ENCODE peak calls at places on chromosomes 13 and 19, in four cellular contexts. One of them, this sample, is unnamed.

GRCh38 chr13:105047676-105048295 is 1487.7 kb downstream of the EFNB2 start:
- DNase-seq in mucosa of descending colon: no peak
- DNase-seq in endothelial cell of umbilical vein: no peak
- DNase-seq in esophagus squamous epithelium: no peak
- DNase-seq in this sample: no peak

GRCh38 chr13:51803422-51804294 is at the start of gene DHRS12:
- DNase-seq in mucosa of descending colon: peak; percentile 95
- DNase-seq in endothelial cell of umbilical vein: peak; percentile 75
- DNase-seq in esophagus squamous epithelium: peak; percentile 61
- DNase-seq in this sample: peak; percentile 95

GRCh38 chr19:19026299-19026971 is 6.9 kb downstream of the SUGP2 start:
- DNase-seq in mucosa of descending colon: no peak
- DNase-seq in endothelial cell of umbilical vein: no peak
- DNase-seq in esophagus squamous epithelium: no peak
- DNase-seq in this sample: no peak

GRCh38 chr13:25032160-25032559 is 63.8 kb upstream of the PABPC3 start:
- DNase-seq in mucosa of descending colon: no peak
- DNase-seq in endothelial cell of umbilical vein: no peak
- DNase-seq in esophagus squamous epithelium: no peak
- DNase-seq in this sample: no peak

GRCh38 chr19:49151339-49152217 is 3.6 kb downstream of the HRC start:
- DNase-seq in mucosa of descending colon: peak; percentile 96
- DNase-seq in endothelial cell of umbilical vein: peak; percentile 29
- DNase-seq in esophagus squamous epithelium: no peak
- DNase-seq in this sample: peak; percentile 98

GRCh38 chr13:34257980-34258379 is 440.0 kb downstream of the RFC3 start:
- DNase-seq in mucosa of descending colon: no peak
- DNase-seq in endothelial cell of umbilical vein: no peak
- DNase-seq in esophagus squamous epithelium: no peak
- DNase-seq in this sample: no peak

GRCh38 chr13:25394661-25395060 is 22.9 kb downstream of the ATP8A2 start:
- DNase-seq in mucosa of descending colon: no peak
- DNase-seq in endothelial cell of umbilical vein: no peak
- DNase-seq in esophagus squamous epithelium: no peak
- DNase-seq in this sample: no peak

GRCh38 chr19:12984683-12985048 is 10.6 kb upstream of the NFIX start:
- DNase-seq in mucosa of descending colon: no peak
- DNase-seq in endothelial cell of umbilical vein: no peak
- DNase-seq in esophagus squamous epithelium: no peak
- DNase-seq in this sample: no peak

GRCh38 chr13:111904701-111905608 is 162.0 kb upstream of the SOX1 start:
- DNase-seq in mucosa of descending colon: no peak
- DNase-seq in endothelial cell of umbilical vein: no peak
- DNase-seq in esophagus squamous epithelium: no peak
- DNase-seq in this sample: no peak

GRCh38 chr19:51784922-51785690 is 9.9 kb upstream of the FPR3 start:
- DNase-seq in mucosa of descending colon: no peak
- DNase-seq in endothelial cell of umbilical vein: no peak
- DNase-seq in esophagus squamous epithelium: no peak
- DNase-seq in this sample: no peak

GRCh38 chr19:57302727-57303401 is 17.4 kb upstream of the ZNF543 start:
- DNase-seq in mucosa of descending colon: no peak
- DNase-seq in endothelial cell of umbilical vein: no peak
- DNase-seq in esophagus squamous epithelium: no peak
- DNase-seq in this sample: no peak

GRCh38 chr13:98839826-98840769 is 87.6 kb upstream of the SLC15A1 start:
- DNase-seq in mucosa of descending colon: no peak
- DNase-seq in endothelial cell of umbilical vein: peak; percentile 70
- DNase-seq in esophagus squamous epithelium: no peak
- DNase-seq in this sample: peak; percentile 73

GRCh38 chr19:41688098-41688497 is at the start of gene CEACAM7:
- DNase-seq in mucosa of descending colon: no peak
- DNase-seq in endothelial cell of umbilical vein: no peak
- DNase-seq in esophagus squamous epithelium: no peak
- DNase-seq in this sample: no peak

GRCh38 chr19:12527034-12527836 is 24.0 kb downstream of the ZNF564 start:
- DNase-seq in mucosa of descending colon: no peak
- DNase-seq in endothelial cell of umbilical vein: peak; percentile 26
- DNase-seq in esophagus squamous epithelium: no peak
- DNase-seq in this sample: peak; percentile 18

GRCh38 chr13:114129649-114130062 is 2.8 kb downstream of the RASA3 start:
- DNase-seq in mucosa of descending colon: peak; percentile 43
- DNase-seq in endothelial cell of umbilical vein: peak; percentile 50
- DNase-seq in esophagus squamous epithelium: no peak
- DNase-seq in this sample: no peak

GRCh38 chr13:76969488-76970365 is 21.4 kb downstream of the ACOD1 start:
- DNase-seq in mucosa of descending colon: no peak
- DNase-seq in endothelial cell of umbilical vein: no peak
- DNase-seq in esophagus squamous epithelium: no peak
- DNase-seq in this sample: no peak

GRCh38 chr19:40662925-40663711 is 27.3 kb downstream of the NUMBL start:
- DNase-seq in mucosa of descending colon: peak; percentile 93
- DNase-seq in endothelial cell of umbilical vein: peak; percentile 82
- DNase-seq in esophagus squamous epithelium: peak; percentile 49
- DNase-seq in this sample: peak; percentile 83

GRCh38 chr19:42421591-42422031 is 5.6 kb downstream of the LIPE start:
- DNase-seq in mucosa of descending colon: no peak
- DNase-seq in endothelial cell of umbilical vein: peak; percentile 35
- DNase-seq in esophagus squamous epithelium: no peak
- DNase-seq in this sample: peak; percentile 58

GRCh38 chr19:41225238-41226052 is 6.4 kb downstream of the AXL start:
- DNase-seq in mucosa of descending colon: peak; percentile 62
- DNase-seq in endothelial cell of umbilical vein: peak; percentile 90
- DNase-seq in esophagus squamous epithelium: no peak
- DNase-seq in this sample: peak; percentile 24

GRCh38 chr19:39780894-39781293 is 2.2 kb downstream of the LEUTX start:
- DNase-seq in mucosa of descending colon: no peak
- DNase-seq in endothelial cell of umbilical vein: no peak
- DNase-seq in esophagus squamous epithelium: no peak
- DNase-seq in this sample: no peak

GRCh38 chr19:13342672-13343071 is 163.6 kb downstream of the CACNA1A start:
- DNase-seq in mucosa of descending colon: no peak
- DNase-seq in endothelial cell of umbilical vein: no peak
- DNase-seq in esophagus squamous epithelium: no peak
- DNase-seq in this sample: no peak

GRCh38 chr19:47274891-47275865 is 493 bp downstream of the INAFM1 start:
- DNase-seq in mucosa of descending colon: peak; percentile 75
- DNase-seq in endothelial cell of umbilical vein: peak; percentile 42
- DNase-seq in esophagus squamous epithelium: no peak
- DNase-seq in this sample: no peak

GRCh38 chr19:9863759-9864158 is 28.6 kb downstream of the PIN1 start:
- DNase-seq in mucosa of descending colon: no peak
- DNase-seq in endothelial cell of umbilical vein: no peak
- DNase-seq in esophagus squamous epithelium: no peak
- DNase-seq in this sample: no peak

GRCh38 chr19:47013041-47013517 is 6.6 kb upstream of the NPAS1 start:
- DNase-seq in mucosa of descending colon: peak; percentile 77
- DNase-seq in endothelial cell of umbilical vein: peak; percentile 66
- DNase-seq in esophagus squamous epithelium: no peak
- DNase-seq in this sample: peak; percentile 71

GRCh38 chr13:110392510-110393233 is 85.6 kb downstream of the COL4A2 start:
- DNase-seq in mucosa of descending colon: no peak
- DNase-seq in endothelial cell of umbilical vein: peak; percentile 29
- DNase-seq in esophagus squamous epithelium: no peak
- DNase-seq in this sample: no peak

GRCh38 chr13:30142502-30143211 is 164.7 kb downstream of the KATNAL1 start:
- DNase-seq in mucosa of descending colon: no peak
- DNase-seq in endothelial cell of umbilical vein: peak; percentile 80
- DNase-seq in esophagus squamous epithelium: no peak
- DNase-seq in this sample: peak; percentile 20

GRCh38 chr19:30669329-30670010 is 297.3 kb downstream of the ZNF536 start:
- DNase-seq in mucosa of descending colon: no peak
- DNase-seq in endothelial cell of umbilical vein: peak; percentile 29
- DNase-seq in esophagus squamous epithelium: no peak
- DNase-seq in this sample: peak; percentile 27

GRCh38 chr19:6852001-6852400 is 35.4 kb upstream of the ADGRE1 start:
- DNase-seq in mucosa of descending colon: no peak
- DNase-seq in endothelial cell of umbilical vein: no peak
- DNase-seq in esophagus squamous epithelium: no peak
- DNase-seq in this sample: no peak

GRCh38 chr19:43765109-43765876 is 10.5 kb upstream of the SMG9 start:
- DNase-seq in mucosa of descending colon: peak; percentile 86
- DNase-seq in endothelial cell of umbilical vein: peak; percentile 68
- DNase-seq in esophagus squamous epithelium: no peak
- DNase-seq in this sample: peak; percentile 44

DNA sequence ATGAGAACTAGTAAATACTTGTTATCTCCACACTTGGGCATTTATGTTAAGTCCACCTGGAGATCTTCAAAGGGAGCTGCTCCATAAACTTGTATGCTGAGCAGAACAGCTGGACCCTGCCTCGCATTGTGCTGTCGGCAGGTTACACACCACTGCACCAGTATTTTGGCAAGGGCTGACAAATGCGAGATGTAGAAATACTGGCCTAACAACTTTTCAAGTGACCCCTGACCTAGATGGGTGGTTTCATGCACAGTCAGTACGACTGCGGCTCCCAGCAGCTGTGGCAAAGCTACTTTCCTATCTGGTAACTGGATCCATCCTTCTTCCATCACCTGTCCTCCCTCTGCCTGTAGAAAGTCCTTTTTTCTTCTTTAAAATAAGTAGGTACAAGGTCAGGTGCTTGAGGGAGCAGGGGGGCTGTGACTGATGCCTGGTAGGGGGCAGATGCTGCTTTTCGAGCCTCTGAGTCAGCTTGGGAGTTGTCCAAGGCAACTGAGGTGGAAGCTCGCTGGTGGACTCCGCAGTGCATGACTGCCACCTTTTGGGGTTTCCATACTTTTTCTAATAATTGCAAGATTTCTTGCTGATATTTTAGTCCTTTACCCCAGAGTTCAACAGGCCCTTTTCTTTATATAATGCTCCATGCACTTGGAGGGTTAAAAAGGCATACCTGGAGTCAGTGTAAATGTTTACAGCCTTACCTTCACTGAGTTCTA is 86.8 kb downstream of the SLC25A15 start:
- DNase-seq in mucosa of descending colon: no peak
- DNase-seq in endothelial cell of umbilical vein: no peak
- DNase-seq in esophagus squamous epithelium: no peak
- DNase-seq in this sample: no peak
- H3K9me3 ChIP-seq in mucosa of descending colon: peaks cover 70% of the 10 kb centered on the region
- H3K9me3 ChIP-seq in endothelial cell of umbilical vein: peaks cover 2% of the 10 kb centered on the region
- H3K9me3 ChIP-seq in esophagus squamous epithelium: peaks cover 77% of the 10 kb centered on the region
- H3K9me3 ChIP-seq in this sample: no peaks in the 10 kb centered on the region

DNA sequence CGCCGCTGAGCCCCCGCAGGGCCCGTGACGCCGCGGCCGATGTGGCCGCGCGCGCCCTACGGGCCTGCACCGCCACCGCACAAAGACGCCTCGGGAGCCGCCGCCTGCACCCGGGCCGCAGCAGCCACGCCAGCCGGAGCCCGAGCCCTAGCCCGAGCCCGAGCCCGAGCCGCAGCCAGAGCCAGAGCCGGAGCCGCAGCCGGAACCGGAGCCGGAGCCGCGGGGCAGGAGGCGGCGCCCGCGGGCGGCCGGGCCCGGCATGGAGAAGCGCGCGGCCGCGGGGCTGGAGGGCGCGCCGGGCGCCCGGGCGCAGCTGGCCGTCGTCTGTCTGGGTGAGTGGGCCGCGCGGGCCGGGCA is 375 bp downstream of the LRP3 start:
- DNase-seq in mucosa of descending colon: peak; percentile 46
- DNase-seq in endothelial cell of umbilical vein: no peak
- DNase-seq in esophagus squamous epithelium: no peak
- DNase-seq in this sample: no peak
- H3K4me3 ChIP-seq in mucosa of descending colon: peak overlapping the region; percentile 17
- H3K4me3 ChIP-seq in endothelial cell of umbilical vein: peak overlapping the region; percentile 19
- H3K4me3 ChIP-seq in esophagus squamous epithelium: peak overlapping the region; percentile 47
- H3K4me3 ChIP-seq in this sample: peak overlapping the region; percentile 60

DNA sequence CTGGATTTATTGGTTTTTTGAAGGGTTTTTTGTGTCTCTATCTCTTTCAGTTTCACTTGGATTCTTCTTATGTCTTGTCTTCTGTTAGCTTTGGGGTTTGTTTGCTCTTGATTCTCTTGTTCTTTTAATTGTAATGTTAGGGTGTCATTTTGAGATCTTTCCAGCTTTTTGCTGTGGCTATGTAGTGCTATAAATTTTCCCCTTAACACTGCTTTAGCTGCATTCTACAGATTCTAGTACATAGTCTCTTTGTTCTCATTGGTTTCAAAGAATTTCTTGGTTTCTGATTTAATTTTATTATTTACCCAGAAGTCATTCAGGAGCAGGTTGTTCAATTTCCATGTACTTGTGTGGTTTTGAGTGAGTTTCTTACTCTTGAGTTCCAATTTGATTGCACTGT is 24.6 kb downstream of the ZNF430 start:
- DNase-seq in mucosa of descending colon: no peak
- DNase-seq in endothelial cell of umbilical vein: no peak
- DNase-seq in esophagus squamous epithelium: no peak
- DNase-seq in this sample: no peak
- H3K9me3 ChIP-seq in mucosa of descending colon: peaks cover 64% of the 10 kb centered on the region
- H3K9me3 ChIP-seq in endothelial cell of umbilical vein: no peaks in the 10 kb centered on the region
- H3K9me3 ChIP-seq in esophagus squamous epithelium: peaks cover 62% of the 10 kb centered on the region
- H3K9me3 ChIP-seq in this sample: peaks cover 1% of the 10 kb centered on the region

GRCh38 chr19:904545-904944 is 8.5 kb downstream of the R3HDM4 start:
- DNase-seq in mucosa of descending colon: no peak
- DNase-seq in endothelial cell of umbilical vein: no peak
- DNase-seq in esophagus squamous epithelium: no peak
- DNase-seq in this sample: no peak

GRCh38 chr19:902446-903226 is 9.4 kb downstream of the RNU6-9 start:
- DNase-seq in mucosa of descending colon: no peak
- DNase-seq in endothelial cell of umbilical vein: no peak
- DNase-seq in esophagus squamous epithelium: no peak
- DNase-seq in this sample: no peak

GRCh38 chr19:907183-907853 is 5.7 kb downstream of the R3HDM4 start:
- DNase-seq in mucosa of descending colon: peak; percentile 81
- DNase-seq in endothelial cell of umbilical vein: no peak
- DNase-seq in esophagus squamous epithelium: no peak
- DNase-seq in this sample: no peak

GRCh38 chr19:903266-903797 is 9.7 kb downstream of the R3HDM4 start:
- DNase-seq in mucosa of descending colon: no peak
- DNase-seq in endothelial cell of umbilical vein: no peak
- DNase-seq in esophagus squamous epithelium: no peak
- DNase-seq in this sample: no peak

GRCh38 chr19:906480-906879 is 6.5 kb downstream of the R3HDM4 start:
- DNase-seq in mucosa of descending colon: no peak
- DNase-seq in endothelial cell of umbilical vein: no peak
- DNase-seq in esophagus squamous epithelium: no peak
- DNase-seq in this sample: no peak
- H3K4me3 ChIP-seq in mucosa of descending colon: no peak overlapping the region
- H3K4me3 ChIP-seq in endothelial cell of umbilical vein: no peak overlapping the region
- H3K4me3 ChIP-seq in esophagus squamous epithelium: no peak overlapping the region
- H3K4me3 ChIP-seq in this sample: no peak overlapping the region

This sample was measured in small intestine.